ENCODE peak calls at places on chromosomes 16 and 17, in four cellular contexts. One of them, this sample, is unnamed.

GRCh38 chr17:78411241-78411855 is 32.9 kb downstream of the PGS1 start:
- DNase-seq in HCT116: no peak
- DNase-seq in immature natural killer cell: no peak
- DNase-seq in coronary artery: no peak
- DNase-seq in this sample: no peak

GRCh38 chr17:81481011-81481799 is 31.4 kb downstream of the ACTG1 start:
- DNase-seq in HCT116: no peak
- DNase-seq in immature natural killer cell: peak
- DNase-seq in coronary artery: no peak
- DNase-seq in this sample: no peak

GRCh38 chr17:10327640-10328039 is 45.2 kb downstream of the MYH13 start:
- DNase-seq in HCT116: peak
- DNase-seq in immature natural killer cell: peak
- DNase-seq in coronary artery: no peak
- DNase-seq in this sample: peak

GRCh38 chr17:57987582-57988300 is at the start of gene VEZF1:
- DNase-seq in HCT116: peak
- DNase-seq in immature natural killer cell: peak
- DNase-seq in coronary artery: peak
- DNase-seq in this sample: peak

GRCh38 chr16:80515374-80515773 is 25.4 kb upstream of the DYNLRB2 start:
- DNase-seq in HCT116: no peak
- DNase-seq in immature natural killer cell: no peak
- DNase-seq in coronary artery: no peak
- DNase-seq in this sample: no peak

GRCh38 chr16:81543571-81543970 is 99.0 kb downstream of the CMIP start:
- DNase-seq in HCT116: no peak
- DNase-seq in immature natural killer cell: no peak
- DNase-seq in coronary artery: no peak
- DNase-seq in this sample: no peak

GRCh38 chr17:3911271-3912053 is 4.8 kb downstream of the P2RX1 start:
- DNase-seq in HCT116: no peak
- DNase-seq in immature natural killer cell: peak
- DNase-seq in coronary artery: no peak
- DNase-seq in this sample: no peak

GRCh38 chr16:88389621-88390160 is 6.9 kb downstream of the ZNF469 start:
- DNase-seq in HCT116: no peak
- DNase-seq in immature natural killer cell: no peak
- DNase-seq in coronary artery: no peak
- DNase-seq in this sample: no peak

This sample was measured in H54.